ENCODE peak calls at places on chromosomes 11 and 22, in seven cellular contexts. P is DMS153, X is posterior cingulate gyrus, Y is cardiac muscle cell, K is glutamatergic neuron, N is dorsolateral prefrontal cortex, W is H4. Q is an unnamed sample.

GRCh38 chr11:111941963-111942362 is 4.8 kb downstream of the DIXDC1 start:
- DNase-seq in W (no peak), P (no peak), N (peak), X (peak), Y (no peak), K (no peak), Q (no peak)

GRCh38 chr22:39727541-39727940 is 157.0 kb downstream of the CACNA1I start:
- DNase-seq in N (no peak), K (no peak), P (peak), W (peak), X (no peak), Y (no peak), Q (no peak)

GRCh38 chr11:71489311-71490043 is 36.5 kb downstream of the NADSYN1 start:
- DNase-seq in W (no peak), Y (no peak), N (peak), P (no peak), X (no peak), K (no peak), Q (peak)

GRCh38 chr11:123624974-123625373 is 29.4 kb downstream of the SCN3B start:
- DNase-seq in K (no peak), W (no peak), N (no peak), P (no peak), Y (no peak), X (no peak), Q (no peak)

GRCh38 chr11:112016088-112016764 is 9.0 kb upstream of the DLAT start:
- DNase-seq in N (no peak), Y (peak), P (no peak), X (no peak), K (no peak), W (no peak), Q (no peak)

GRCh38 chr11:70587095-70587389 is 188.7 kb downstream of the CTTN start:
- DNase-seq in P (no peak), N (peak), X (no peak), K (no peak), Y (no peak), W (no peak), Q (no peak)

GRCh38 chr22:38700271-38700788 is 413 bp downstream of the JOSD1 start:
- DNase-seq in X (no peak), N (no peak), Y (no peak), K (no peak), W (no peak), P (no peak), Q (no peak)

GRCh38 chr22:31106001-31106571 is 1.3 kb downstream of the SELENOM start:
- DNase-seq in X (no peak), Y (no peak), K (no peak), N (no peak), W (no peak), P (no peak), Q (no peak)

GRCh38 chr11:46541593-46542371 is 52.0 kb downstream of the AMBRA1 start:
- DNase-seq in W (no peak), P (no peak), N (peak), X (peak), K (no peak), Y (no peak), Q (no peak)

GRCh38 chr11:70158201-70158600 is 44.9 kb upstream of the FADD start:
- DNase-seq in W (peak), Y (peak), P (no peak), N (no peak), K (peak), X (no peak), Q (no peak)

GRCh38 chr22:39873963-39874362 is 19.6 kb downstream of the ENTHD1 start:
- DNase-seq in P (no peak), N (no peak), W (no peak), X (no peak), Y (no peak), K (no peak), Q (no peak)

GRCh38 chr11:11985954-11986949 is 22.2 kb downstream of the DKK3 start:
- DNase-seq in X (no peak), N (no peak), K (no peak), W (no peak), P (no peak), Y (no peak), Q (no peak)

GRCh38 chr11:134508219-134508990 is 96.4 kb upstream of the B3GAT1 start:
- DNase-seq in W (no peak), K (no peak), X (no peak), Y (no peak), P (no peak), N (peak), Q (no peak)

GRCh38 chr11:100581318-100581717 is 105.8 kb upstream of the ARHGAP42 start:
- DNase-seq in K (no peak), N (no peak), P (no peak), W (peak), Y (no peak), X (no peak), Q (no peak)

GRCh38 chr11:104968856-104969776 is 742 bp upstream of the CASP4 start:
- DNase-seq in P (peak), W (no peak), K (peak), N (no peak), X (no peak), Y (no peak), Q (no peak)

GRCh38 chr22:44184006-44184405 is 3.3 kb downstream of the PARVG start:
- DNase-seq in N (no peak), Y (no peak), W (peak), P (no peak), K (no peak), X (no peak), Q (no peak)

GRCh38 chr11:70663815-70664214 is 265.5 kb downstream of the CTTN start:
- DNase-seq in X (no peak), W (no peak), K (no peak), P (no peak), Y (no peak), N (no peak), Q (no peak)

GRCh38 chr22:36737776-36738175 is 34.2 kb upstream of the CACNG2 start:
- DNase-seq in X (no peak), W (no peak), N (no peak), Y (no peak), P (no peak), K (no peak), Q (no peak)

GRCh38 chr11:8631395-8632110 is 37.5 kb upstream of the STK33 start:
- DNase-seq in N (no peak), X (no peak), Y (no peak), K (no peak), P (no peak), W (peak), Q (peak)

GRCh38 chr22:43539572-43540533 is 128.0 kb downstream of the MPPED1 start:
- DNase-seq in Y (no peak), P (no peak), X (no peak), W (no peak), K (no peak), N (no peak), Q (no peak)

GRCh38 chr22:41229215-41229614 is 11.5 kb downstream of the CHADL start:
- DNase-seq in Y (no peak), X (no peak), K (no peak), W (no peak), N (no peak), P (no peak), Q (no peak)

Q was measured in HFF-Myc.